ENCODE peak calls at places on chromosomes 12 and 14, in four cellular contexts. O is Peyer's patch, N is GM06990, T is esophagus muscularis mucosa. Y is an unnamed sample.

GRCh38 chr12:27821259-27821973 is 41.4 kb upstream of the MANSC4 start:
- DNase-seq in N (peak; percentile 42), O (peak; percentile 51), T (no peak), Y (peak; percentile 85)

GRCh38 chr12:2112401-2112800 is 59.6 kb downstream of the CACNA1C start:
- DNase-seq in N (no peak), T (no peak), O (peak; percentile 63), Y (no peak)

GRCh38 chr14:70808402-70809237 is 693 bp downstream of the MAP3K9 start:
- DNase-seq in O (peak; percentile 71), N (peak; percentile 48), T (no peak), Y (peak; percentile 60)

GRCh38 chr12:30730011-30730410 is 24.7 kb downstream of the CAPRIN2 start:
- DNase-seq in O (no peak), N (no peak), T (no peak), Y (no peak)

GRCh38 chr12:111451649-111452129 is 46.0 kb downstream of the SH2B3 start:
- DNase-seq in O (no peak), T (peak; percentile 68), N (no peak), Y (peak; percentile 53)

GRCh38 chr12:30200864-30201263 is 417.1 kb upstream of the TMTC1 start:
- DNase-seq in N (no peak), T (no peak), O (no peak), Y (no peak)

GRCh38 chr14:30993071-30993470 is 32.4 kb upstream of the AP4S1 start:
- DNase-seq in T (no peak), N (no peak), O (no peak), Y (no peak)

GRCh38 chr12:69655616-69656336 is 43.3 kb downstream of the BEST3 start:
- DNase-seq in O (no peak), N (no peak), T (no peak), Y (peak; percentile 86)

GRCh38 chr14:68795602-68796417 is 2.9 kb upstream of the ZFP36L1 start:
- DNase-seq in T (peak; percentile 96), N (peak; percentile 92), O (peak; percentile 92), Y (peak; percentile 84)

GRCh38 chr14:78005325-78005724 is 164.8 kb upstream of the NRXN3 start:
- DNase-seq in N (peak; percentile 57), O (no peak), T (no peak), Y (peak; percentile 95)

GRCh38 chr12:123056053-123056452 is 75.6 kb downstream of the ARL6IP4 start:
- DNase-seq in N (no peak), O (peak; percentile 32), T (no peak), Y (no peak)

GRCh38 chr12:11897923-11898322 is 172.8 kb upstream of the BCL2L14 start:
- DNase-seq in T (no peak), O (no peak), N (no peak), Y (no peak)

GRCh38 chr12:91379051-91379775 is 196.6 kb upstream of the DCN start:
- DNase-seq in N (no peak), O (no peak), T (no peak), Y (no peak)

GRCh38 chr12:50647479-50647878 is 116.4 kb upstream of the ATF1 start:
- DNase-seq in O (no peak), T (no peak), N (no peak), Y (peak; percentile 73)

GRCh38 chr14:95460647-95461478 is 55.6 kb downstream of the SYNE3 start:
- DNase-seq in T (peak; percentile 92), O (no peak), N (no peak), Y (peak; percentile 96)

DNA sequence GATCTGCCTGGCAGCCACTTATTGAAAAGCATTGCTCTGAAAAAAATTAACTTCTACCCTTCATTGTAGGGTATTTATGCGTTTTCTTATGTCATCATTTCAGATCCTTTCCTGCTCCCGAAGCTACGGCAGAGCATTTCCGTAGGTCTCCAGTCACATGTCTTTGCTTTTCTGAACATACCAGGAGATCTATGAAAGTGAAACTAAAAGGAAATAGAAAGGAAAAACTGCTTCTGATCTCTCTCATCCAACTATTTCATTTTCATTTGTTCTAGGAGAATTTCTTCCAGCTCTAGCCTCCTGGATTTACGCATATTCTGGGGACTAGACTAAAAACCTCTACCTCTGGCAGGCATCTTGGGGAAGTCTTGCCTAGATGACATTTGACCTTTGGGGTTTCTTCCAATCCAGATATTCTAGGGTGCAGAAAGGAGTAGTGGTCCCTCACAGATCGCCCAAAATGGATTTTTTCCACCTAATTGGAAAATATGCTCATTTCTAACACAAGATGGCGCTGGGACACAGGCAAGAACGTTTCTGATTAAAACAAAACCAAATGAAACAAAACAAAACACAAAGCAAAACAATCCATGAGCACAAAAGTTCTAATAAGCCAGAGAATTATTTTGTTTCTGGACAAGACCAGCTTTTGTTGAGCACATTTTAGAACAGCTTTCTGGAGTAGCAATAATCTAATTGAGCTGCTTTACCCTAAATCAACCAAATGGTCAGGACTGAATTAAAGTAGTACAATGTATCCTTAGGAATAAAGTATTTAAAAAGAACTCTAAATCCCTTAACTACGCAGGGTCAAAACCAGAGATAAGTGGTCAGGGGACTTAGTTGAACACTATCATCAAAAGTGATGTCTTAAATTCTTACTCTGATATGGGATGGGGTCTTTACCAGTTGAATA is 12.2 kb upstream of the PARP11 start:
- DNase-seq in N (no peak), T (no peak), O (no peak), Y (peak; percentile 48)
- H3K4me3 ChIP-seq in N (no peak overlapping the region), T (peak overlapping the region; percentile 44), O (peak overlapping the region; percentile 34), Y (no peak overlapping the region)

DNA sequence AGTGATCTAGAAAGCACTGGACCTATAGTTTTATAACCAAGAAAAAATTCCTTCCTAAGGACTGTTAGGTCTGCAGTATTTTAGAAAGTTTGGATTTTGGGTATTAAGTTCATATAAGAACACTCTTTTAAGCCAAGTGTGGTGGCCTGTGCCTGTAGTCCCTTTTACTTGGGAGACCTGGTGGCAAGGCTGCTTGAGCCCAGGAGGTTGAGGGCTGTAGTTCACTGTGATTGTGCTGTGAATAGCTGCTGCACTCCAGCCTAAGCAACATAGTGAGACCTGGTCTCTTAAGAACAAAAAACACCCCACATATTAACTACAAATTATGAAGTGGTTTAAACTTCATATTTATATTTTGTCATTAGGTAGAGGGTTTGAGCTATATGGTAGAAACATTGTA is 9.7 kb downstream of the DNM1L start:
- DNase-seq in N (no peak), O (no peak), T (no peak), Y (no peak)
- TF ChIP-seq CTCF in N (no peak), O (no peak), T (no peak), Y (no peak)

DNA sequence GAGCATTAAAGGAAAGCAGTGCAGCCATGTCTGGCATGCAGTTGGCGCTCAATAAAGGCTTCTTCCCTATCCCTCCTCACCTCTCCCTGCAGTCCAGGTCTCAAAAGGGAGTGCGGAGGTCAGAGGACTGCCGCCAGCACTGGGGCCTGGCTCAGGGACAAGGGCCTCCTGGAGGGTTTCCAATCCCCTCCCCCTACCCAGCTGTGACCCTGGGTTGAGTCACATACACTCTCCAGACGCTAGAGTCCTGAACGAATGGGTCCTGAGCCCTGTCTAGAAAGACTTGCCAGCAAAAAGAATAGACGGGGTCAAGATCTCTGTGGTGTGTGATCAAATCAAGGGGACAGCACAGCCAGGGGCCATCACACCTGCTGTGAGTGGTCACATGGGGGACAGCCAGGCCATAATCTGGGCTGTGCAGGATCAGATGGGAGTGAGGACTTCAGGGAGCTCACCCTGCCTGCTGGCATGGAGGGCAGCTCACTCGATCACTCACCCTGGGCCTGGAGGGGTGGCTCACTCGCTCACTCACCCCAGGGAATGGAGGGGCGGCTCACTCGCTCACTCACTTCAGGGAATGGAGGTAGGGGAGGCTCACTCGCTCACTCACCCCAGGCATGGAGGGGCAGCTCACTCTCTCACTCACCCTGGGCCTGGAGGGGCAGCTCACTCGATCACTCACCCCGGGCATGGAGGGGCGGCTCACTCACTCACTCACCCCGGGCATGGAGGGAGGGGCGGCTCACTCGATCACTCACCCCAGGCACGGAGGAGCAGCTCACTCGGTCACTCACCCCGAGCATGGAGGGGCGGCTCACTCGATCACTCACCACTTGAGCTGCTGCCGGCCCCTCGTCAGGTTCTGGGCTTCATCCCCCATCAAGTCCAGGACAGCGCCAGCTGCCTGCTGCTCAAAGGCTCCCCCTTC is 12.8 kb downstream of the CFAP73 start:
- DNase-seq in N (no peak), T (no peak), O (no peak), Y (no peak)
- H3K4me3 ChIP-seq in N (no peak overlapping the region), T (no peak overlapping the region), O (no peak overlapping the region), Y (no peak overlapping the region)

GRCh38 chr14:75453817-75454434 is 26.1 kb downstream of the JDP2 start:
- DNase-seq in O (no peak), T (no peak), N (peak; percentile 46), Y (no peak)
- TF ChIP-seq CTCF in O (no peak), T (no peak), N (peak; percentile 62), Y (no peak)

DNA sequence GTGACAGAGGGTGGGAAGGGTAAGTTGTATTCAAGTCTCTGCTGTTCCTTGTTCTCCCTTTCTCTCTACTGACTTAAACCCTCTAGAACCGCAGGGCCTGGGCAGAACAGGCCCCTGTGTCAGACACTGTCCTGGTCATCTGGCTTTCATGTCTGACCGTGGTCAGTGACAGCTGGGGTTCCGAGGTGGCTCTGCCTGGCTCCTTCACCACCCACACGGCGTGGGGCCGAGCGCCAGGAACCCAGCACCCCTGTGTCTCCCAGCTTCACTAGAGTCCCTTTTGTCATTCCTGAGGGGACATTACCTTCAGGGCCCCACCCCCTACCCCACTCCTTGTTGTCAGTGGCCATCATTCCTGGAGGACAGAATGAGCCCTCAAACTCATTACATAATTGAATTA is 168.9 kb downstream of the ADGRD1 start:
- DNase-seq in T (no peak), O (no peak), N (no peak), Y (no peak)
- H3K4me3 ChIP-seq in T (no peak overlapping the region), O (no peak overlapping the region), N (no peak overlapping the region), Y (no peak overlapping the region)

GRCh38 chr14:38824691-38825090 is 278.3 kb downstream of the SEC23A start:
- DNase-seq in T (no peak), O (no peak), N (no peak), Y (no peak)
- TF ChIP-seq CTCF in T (no peak), O (no peak), N (no peak), Y (no peak)

GRCh38 chr12:95787274-95787814 is 3.2 kb downstream of the NTN4 start:
- DNase-seq in T (no peak), O (no peak), N (no peak), Y (no peak)
- H3K4me3 ChIP-seq in T (no peak overlapping the region), O (no peak overlapping the region), N (no peak overlapping the region), Y (no peak overlapping the region)

DNA sequence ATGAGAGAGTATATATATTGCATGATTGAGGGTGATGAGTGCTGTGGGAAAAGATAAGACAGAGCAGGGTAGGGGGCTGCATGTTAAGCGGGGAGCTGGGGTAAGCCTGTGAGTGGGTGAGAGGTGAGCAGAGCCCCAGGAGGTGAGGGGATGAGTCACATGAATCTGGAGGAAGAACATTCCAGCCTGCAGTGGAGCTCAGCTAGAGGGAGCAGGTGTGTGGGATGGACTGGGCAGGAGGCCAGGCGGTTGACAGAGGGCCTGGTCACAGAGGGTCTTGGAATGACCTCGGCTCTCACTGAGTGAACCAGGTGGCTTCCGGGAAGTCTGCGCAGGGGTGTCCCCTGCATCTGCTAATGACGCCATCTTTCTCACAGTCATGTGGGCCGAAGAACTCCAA is 44.4 kb downstream of the GIT2 start:
- DNase-seq in N (no peak), O (no peak), T (no peak), Y (peak; percentile 73)
- TF ChIP-seq CTCF in N (no peak), O (no peak), T (no peak), Y (no peak)

DNA sequence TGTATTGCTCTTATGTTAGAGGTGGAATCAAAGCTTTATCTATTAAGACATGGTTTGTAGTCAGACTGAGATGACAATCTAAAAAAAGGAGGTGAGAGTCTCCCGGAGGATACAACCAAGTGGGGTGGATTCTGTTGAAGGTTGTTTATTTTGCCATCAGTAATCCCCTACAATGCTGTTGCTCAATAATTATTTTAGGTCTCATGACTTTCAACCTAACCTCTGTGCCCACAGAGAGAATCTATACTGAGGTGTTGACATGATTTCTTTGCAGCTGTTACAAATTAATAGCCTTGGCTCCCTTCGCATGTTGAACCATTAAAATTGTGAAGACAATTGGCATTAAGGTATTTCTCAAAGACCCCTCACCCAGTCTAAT is 28.7 kb upstream of the FOS start:
- DNase-seq in N (no peak), O (no peak), T (no peak), Y (no peak)
- H3K4me3 ChIP-seq in N (no peak overlapping the region), O (no peak overlapping the region), T (no peak overlapping the region), Y (no peak overlapping the region)